ENCODE peak calls at places on chromosomes 16 and 17, in nine cellular contexts. N is astrocyte of the spinal cord; M is activated T-cell treated with anti-CD3 and anti-CD28 coated beads, Interleukin-2, amount 50 U/mL, for 48 hours; U is stimulated activated CD4-positive, alpha-beta T cell treated with anti-CD3 and anti-CD28 coated beads, Interleukin-12 subunit alpha, Interleukin-12 subunit beta, amount 100 ng/mL, for 48 hours; L is HFF-Myc; J is NCI-H345; I is nephron progenitor cell; B is GM04504; P is testis. E is an unnamed sample.

GRCh38 chr17:42846594-42847280 is 2.4 kb downstream of the AOC2 start:
- DNase-seq in N (peak), M (no peak), U (no peak), L (no peak), J (no peak), I (no peak), B (no peak), P (no peak), E (no peak)

GRCh38 chr16:21277927-21278706 is at the start of gene CRYM:
- DNase-seq in N (peak), M (peak), U (peak), L (no peak), J (peak), I (peak), B (no peak), P (peak), E (peak)

GRCh38 chr16:68902376-68903345 is 59.3 kb downstream of the TANGO6 start:
- DNase-seq in N (peak), M (no peak), U (peak), L (no peak), J (peak), I (peak), B (peak), P (peak), E (no peak)

GRCh38 chr17:64491995-64492394 is 4.9 kb downstream of the POLG2 start:
- DNase-seq in N (peak), M (no peak), U (no peak), L (no peak), J (no peak), I (no peak), B (no peak), P (no peak), E (no peak)

GRCh38 chr16:585351-585750 is 4.5 kb upstream of the RAB40C start:
- DNase-seq in N (no peak), M (no peak), U (no peak), L (no peak), J (peak), I (no peak), B (no peak), P (no peak), E (no peak)

GRCh38 chr17:2062571-2063183 is 7.8 kb downstream of the HIC1 start:
- DNase-seq in N (peak), M (no peak), U (no peak), L (no peak), J (no peak), I (no peak), B (no peak), P (no peak), E (peak)

GRCh38 chr17:63490321-63490720 is 13.5 kb downstream of the ACE start:
- DNase-seq in N (no peak), M (no peak), U (no peak), L (no peak), J (no peak), I (no peak), B (no peak), P (no peak), E (no peak)

GRCh38 chr16:67254809-67255552 is 6.2 kb downstream of the SLC9A5 start:
- DNase-seq in N (no peak), M (no peak), U (no peak), L (no peak), J (no peak), I (no peak), B (no peak), P (no peak), E (no peak)

GRCh38 chr17:27247071-27247957 is 46.6 kb upstream of the WSB1 start:
- DNase-seq in N (peak), M (no peak), U (no peak), L (no peak), J (peak), I (no peak), B (no peak), P (peak), E (peak)

GRCh38 chr17:35566955-35567354 is 6.3 kb upstream of the SLFN14 start:
- DNase-seq in N (no peak), M (no peak), U (no peak), L (no peak), J (no peak), I (no peak), B (no peak), P (no peak), E (no peak)

GRCh38 chr17:77649717-77650211 is 308.7 kb upstream of the TNRC6C start:
- DNase-seq in N (no peak), M (no peak), U (no peak), L (peak), J (no peak), I (no peak), B (no peak), P (no peak), E (no peak)

GRCh38 chr17:75003957-75004355 is 8.5 kb upstream of the MRPL58 start:
- DNase-seq in N (no peak), M (no peak), U (no peak), L (no peak), J (no peak), I (no peak), B (no peak), P (peak), E (no peak)

GRCh38 chr16:86490859-86491642 is 19.3 kb upstream of the FOXF1 start:
- DNase-seq in N (no peak), M (no peak), U (no peak), L (peak), J (no peak), I (no peak), B (peak), P (no peak), E (no peak)

E was measured in ovary.